ENCODE peak calls at places on chromosomes 4 and X, in eight cellular contexts. X is GM20000, U is breast epithelium, V is fibroblast of lung, S is GM12878, G is cardiac muscle cell, R is cardiac fibroblast, Y is nephron progenitor cell. O is an unnamed sample.
A peak's percentile ranks its signal among the peaks of the same experiment; 100 is the strongest.

GRCh38 chr4:15031993-15032660 is 29.8 kb downstream of the CPEB2 start:
- DNase-seq in X (no peak), U (no peak), V (peak; percentile 35), S (no peak), G (no peak), R (peak; percentile 28), Y (no peak), O (no peak)

GRCh38 chrX:78659955-78660354 is 827 bp upstream of the RTL3 start:
- DNase-seq in X (no peak), U (no peak), V (no peak), S (no peak), G (no peak), R (no peak), Y (no peak), O (no peak)

GRCh38 chr4:109067509-109068205 is 234.8 kb downstream of the COL25A1 start:
- DNase-seq in X (no peak), U (no peak), V (peak; percentile 52), S (no peak), G (no peak), R (peak; percentile 48), Y (no peak), O (no peak)

GRCh38 chr4:64205376-64205775 is 203.9 kb downstream of the TECRL start:
- DNase-seq in X (peak; percentile 2), U (no peak), V (no peak), S (no peak), G (no peak), R (no peak), Y (no peak), O (no peak)

GRCh38 chr4:5378002-5378401 is 326.7 kb downstream of the STK32B start:
- DNase-seq in X (no peak), U (no peak), V (no peak), S (no peak), G (no peak), R (no peak), Y (no peak), O (no peak)

GRCh38 chr4:189660737-189661330 is 279.8 kb upstream of the FRG1 start:
- DNase-seq in X (no peak), U (no peak), V (no peak), S (no peak), G (peak; percentile 28), R (no peak), Y (no peak), O (no peak)

GRCh38 chrX:52988985-52989917 is 30.9 kb upstream of the FAM156A start:
- DNase-seq in X (no peak), U (no peak), V (no peak), S (no peak), G (no peak), R (no peak), Y (no peak), O (no peak)

GRCh38 chr4:185719493-185719843 is 92.5 kb downstream of the SORBS2 start:
- DNase-seq in X (no peak), U (no peak), V (no peak), S (no peak), G (no peak), R (no peak), Y (no peak), O (no peak)

GRCh38 chr4:140098481-140099132 is 55.4 kb downstream of the MAML3 start:
- DNase-seq in X (no peak), U (no peak), V (peak; percentile 79), S (no peak), G (no peak), R (peak; percentile 78), Y (no peak), O (no peak)

GRCh38 chr4:121726642-121727268 is 30.0 kb upstream of the ANXA5 start:
- DNase-seq in X (peak; percentile 62), U (no peak), V (peak; percentile 82), S (peak; percentile 47), G (peak; percentile 57), R (peak; percentile 83), Y (peak; percentile 10), O (peak; percentile 11)

GRCh38 chr4:53066155-53066554 is 204.0 kb downstream of the RASL11B start:
- DNase-seq in X (no peak), U (no peak), V (no peak), S (no peak), G (no peak), R (no peak), Y (no peak), O (no peak)

GRCh38 chr4:189773909-189774308 is 166.8 kb upstream of the FRG1 start:
- DNase-seq in X (no peak), U (no peak), V (no peak), S (no peak), G (peak; percentile 10), R (no peak), Y (no peak), O (no peak)

GRCh38 chr4:95980877-95981360 is 141.0 kb downstream of the PDHA2 start:
- DNase-seq in X (no peak), U (no peak), V (no peak), S (no peak), G (no peak), R (no peak), Y (no peak), O (no peak)

DNA sequence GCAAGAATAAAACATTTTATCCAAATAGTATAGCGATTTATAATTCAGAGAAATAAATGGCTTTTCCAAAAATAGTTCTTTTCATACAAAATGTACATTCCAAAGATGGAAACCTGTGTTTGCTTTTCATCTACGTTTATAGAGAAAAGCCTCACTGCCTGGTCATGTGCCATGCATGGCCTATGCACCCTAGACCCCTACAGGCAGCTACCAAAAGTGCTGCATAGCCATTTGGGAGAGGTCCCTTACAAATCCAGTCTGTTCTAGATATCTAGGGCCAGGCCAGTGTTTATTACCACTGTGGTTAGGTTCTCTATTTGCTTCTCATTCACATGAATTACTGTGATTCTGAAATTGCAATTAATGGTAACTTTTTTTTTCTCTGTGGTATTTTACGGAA is 17.2 kb downstream of the HMGB2 start:
- DNase-seq in X (no peak), U (no peak), V (no peak), S (no peak), G (peak; percentile 26), R (no peak), Y (no peak), O (peak; percentile 33)
- TF ChIP-seq CTCF in X (no peak), U (no peak), V (no peak), S (peak; percentile 1), G (no peak), R (peak; percentile 28), Y (no peak), O (no peak)

GRCh38 chr4:115871596-115871995 is 758.2 kb upstream of the NDST4 start:
- DNase-seq in X (no peak), U (no peak), V (no peak), S (no peak), G (no peak), R (no peak), Y (no peak), O (no peak)

DNA sequence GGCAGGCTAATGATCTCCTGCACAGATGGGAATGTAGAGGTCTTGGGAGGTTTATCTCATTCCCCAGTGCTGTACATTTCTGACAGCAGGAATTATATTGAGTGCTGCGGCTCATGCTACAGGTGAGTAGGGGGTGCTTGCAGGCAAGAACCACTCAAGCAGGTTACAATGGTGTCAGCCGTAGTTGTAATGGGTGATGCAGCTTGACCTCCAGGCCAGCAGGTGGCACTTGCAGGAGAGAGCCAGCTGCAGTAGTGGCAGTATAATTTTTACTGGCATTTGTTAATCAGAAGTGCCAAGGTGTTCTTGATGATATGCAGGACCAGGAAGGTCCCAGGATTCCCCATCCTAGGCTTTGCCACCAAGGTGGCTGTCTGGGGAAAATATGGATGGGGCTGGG is 759.6 kb upstream of the NDST4 start:
- DNase-seq in X (no peak), U (no peak), V (no peak), S (no peak), G (no peak), R (no peak), Y (no peak), O (no peak)
- TF ChIP-seq CTCF in X (no peak), U (no peak), V (no peak), S (no peak), G (no peak), R (no peak), Y (no peak), O (no peak)

GRCh38 chrX:109629310-109629709 is 4.3 kb upstream of the KCNE5 start:
- DNase-seq in X (no peak), U (no peak), V (peak; percentile 8), S (no peak), G (peak; percentile 32), R (peak; percentile 49), Y (no peak), O (no peak)

GRCh38 chrX:109638158-109638557 is 13.2 kb upstream of the KCNE5 start:
- DNase-seq in X (no peak), U (no peak), V (no peak), S (no peak), G (no peak), R (no peak), Y (no peak), O (no peak)

GRCh38 chrX:109635151-109635550 is 10.2 kb upstream of the KCNE5 start:
- DNase-seq in X (peak; percentile 15), U (no peak), V (peak; percentile 14), S (no peak), G (peak; percentile 41), R (peak; percentile 26), Y (peak; percentile 33), O (no peak)

DNA sequence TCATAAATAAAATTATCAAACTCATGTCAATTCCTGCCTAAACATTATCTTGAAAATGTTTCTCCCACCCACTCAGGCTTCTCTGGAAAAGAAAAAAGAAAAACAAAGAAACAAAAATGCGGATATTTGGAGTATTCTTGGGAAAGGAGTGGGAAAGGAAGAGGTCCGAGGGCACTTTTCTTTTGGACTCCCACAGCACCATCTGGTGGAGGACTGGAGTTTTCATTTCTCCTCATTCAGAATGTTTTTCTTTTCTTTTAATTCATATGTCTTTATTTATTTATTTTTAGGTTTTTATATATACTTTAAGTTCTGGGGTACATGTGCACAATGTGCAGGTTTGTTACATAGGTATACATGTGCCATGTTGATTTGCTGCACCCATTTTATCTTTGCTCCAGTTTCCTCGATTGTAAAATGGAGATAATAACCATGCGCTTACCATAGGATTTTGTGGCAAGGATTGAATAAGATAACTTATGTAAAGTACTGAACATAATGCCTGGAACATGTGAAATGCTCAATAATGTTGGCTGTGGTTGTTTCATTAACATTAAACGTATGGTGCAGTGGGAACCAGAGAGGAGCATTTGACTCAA is 8.0 kb upstream of the KCNE5 start:
- DNase-seq in X (peak; percentile 15), U (no peak), V (peak; percentile 45), S (no peak), G (peak; percentile 46), R (peak; percentile 46), Y (peak; percentile 40), O (peak; percentile 23)
- TF ChIP-seq CTCF in X (no peak), U (peak; percentile 24), V (peak; percentile 17), S (peak; percentile 48), G (peak; percentile 46), R (peak; percentile 33), Y (peak; percentile 70), O (peak; percentile 61)

DNA sequence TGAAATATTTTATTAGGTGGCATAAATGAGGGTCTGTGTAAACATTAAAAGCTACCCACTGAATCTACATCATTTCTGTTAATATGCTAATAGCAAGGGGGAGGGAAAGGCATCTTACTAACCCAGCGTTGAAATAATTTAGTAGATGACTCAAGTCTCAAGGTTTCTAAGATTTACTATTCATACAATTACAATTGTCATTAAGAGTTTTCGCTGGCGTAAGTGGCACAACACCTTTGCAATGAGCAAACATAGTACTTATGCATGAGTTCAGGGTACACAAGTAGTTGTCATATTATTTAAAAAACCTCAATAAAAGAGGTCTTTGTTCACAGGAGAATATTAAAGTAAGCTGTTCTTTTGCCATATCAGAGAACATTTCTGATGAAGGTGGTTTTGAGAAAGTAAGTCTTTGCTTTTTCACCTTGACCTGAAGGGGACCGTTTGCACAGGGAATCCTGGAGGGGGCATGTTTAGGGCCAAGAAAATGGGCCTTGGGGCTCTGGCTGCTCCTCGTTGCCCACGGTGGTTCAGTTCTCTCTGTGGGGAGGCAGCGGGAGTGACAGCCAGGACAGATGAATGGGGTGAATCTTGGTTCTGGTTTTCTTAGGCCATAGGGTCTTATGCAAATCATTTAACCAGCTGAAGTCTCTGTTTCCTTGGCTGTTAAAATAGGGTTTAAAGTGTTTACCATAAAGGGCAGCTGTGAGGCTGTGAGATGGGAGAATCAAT is 4.4 kb upstream of the RHOH start:
- DNase-seq in X (no peak), U (no peak), V (no peak), S (no peak), G (no peak), R (no peak), Y (no peak), O (no peak)
- TF ChIP-seq CTCF in X (no peak), U (no peak), V (no peak), S (no peak), G (no peak), R (no peak), Y (no peak), O (no peak)